ENCODE peak calls at places on chromosomes 12 and 14, in nine cellular contexts. G, Q, O, Z, R, N, J, V and K are unnamed samples.

GRCh38 chr14:38238332-38238731 is 17.6 kb downstream of the CLEC14A start:
- DNase-seq in G (no peak), Q (no peak), O (no peak), Z (no peak), R (no peak), N (no peak), J (no peak), V (no peak), K (no peak)

GRCh38 chr12:55762646-55763045 is 19.7 kb downstream of the GDF11 start:
- DNase-seq in G (no peak), Q (no peak), O (no peak), Z (no peak), R (no peak), N (no peak), J (no peak), V (no peak), K (no peak)

GRCh38 chr12:131430158-131430772 is 280.6 kb upstream of the SFSWAP start:
- DNase-seq in G (no peak), Q (no peak), O (no peak), Z (no peak), R (no peak), N (no peak), J (no peak), V (no peak), K (no peak)

GRCh38 chr12:92779902-92780301 is 77.1 kb downstream of the PLEKHG7 start:
- DNase-seq in G (no peak), Q (no peak), O (no peak), Z (no peak), R (no peak), N (no peak), J (no peak), V (no peak), K (no peak)

GRCh38 chr14:105600939-105601359 is 74.6 kb downstream of the TMEM121 start:
- DNase-seq in G (no peak), Q (no peak), O (no peak), Z (no peak), R (no peak), N (no peak), J (no peak), V (no peak), K (no peak)

GRCh38 chr12:54129028-54129903 is 59.5 kb downstream of the SMUG1 start:
- DNase-seq in G (no peak), Q (no peak), O (no peak), Z (no peak), R (no peak), N (no peak), J (no peak), V (no peak), K (no peak)

GRCh38 chr14:24315807-24316596 is 4.7 kb downstream of the LTB4R start:
- DNase-seq in G (no peak), Q (no peak), O (no peak), Z (no peak), R (no peak), N (peak), J (no peak), V (no peak), K (no peak)

GRCh38 chr12:53101931-53102781 is 1.1 kb upstream of the SOAT2 start:
- DNase-seq in G (no peak), Q (no peak), O (no peak), Z (no peak), R (no peak), N (no peak), J (no peak), V (no peak), K (no peak)

GRCh38 chr14:99234982-99235491 is 37.0 kb downstream of the BCL11B start:
- DNase-seq in G (no peak), Q (peak), O (peak), Z (peak), R (no peak), N (no peak), J (no peak), V (no peak), K (no peak)

GRCh38 chr14:71006200-71006563 is 98.9 kb downstream of the PCNX1 start:
- DNase-seq in G (no peak), Q (no peak), O (no peak), Z (no peak), R (no peak), N (no peak), J (no peak), V (no peak), K (no peak)

GRCh38 chr12:59500335-59500734 is 95.5 kb upstream of the SLC16A7 start:
- DNase-seq in G (no peak), Q (no peak), O (no peak), Z (no peak), R (no peak), N (no peak), J (no peak), V (no peak), K (no peak)

GRCh38 chr14:24260780-24261157 is 2.2 kb downstream of the TGM1 start:
- DNase-seq in G (no peak), Q (no peak), O (no peak), Z (no peak), R (no peak), N (no peak), J (no peak), V (no peak), K (no peak)

GRCh38 chr14:71482701-71483100 is 449.5 kb upstream of the RGS6 start:
- DNase-seq in G (no peak), Q (no peak), O (no peak), Z (no peak), R (no peak), N (no peak), J (no peak), V (no peak), K (no peak)

GRCh38 chr12:46357438-46358324 is 14.9 kb downstream of the SLC38A2 start:
- DNase-seq in G (no peak), Q (no peak), O (no peak), Z (no peak), R (no peak), N (no peak), J (no peak), V (no peak), K (no peak)

GRCh38 chr12:102917026-102917787 is at the start of gene PAH:
- DNase-seq in G (no peak), Q (no peak), O (no peak), Z (no peak), R (no peak), N (peak), J (no peak), V (peak), K (no peak)

GRCh38 chr14:95263527-95264231 is 56.0 kb downstream of the CLMN start:
- DNase-seq in G (no peak), Q (no peak), O (no peak), Z (no peak), R (no peak), N (no peak), J (no peak), V (no peak), K (no peak)

GRCh38 chr12:95548056-95548538 is 3.2 kb downstream of the USP44 start:
- DNase-seq in G (no peak), Q (no peak), O (no peak), Z (peak), R (peak), N (no peak), J (peak), V (peak), K (no peak)

GRCh38 chr14:90844321-90844720 is 28.1 kb upstream of the TTC7B start:
- DNase-seq in G (no peak), Q (no peak), O (no peak), Z (no peak), R (no peak), N (no peak), J (no peak), V (no peak), K (no peak)

GRCh38 chr12:99476956-99477355 is 170.6 kb upstream of the GARIN6 start:
- DNase-seq in G (no peak), Q (no peak), O (no peak), Z (no peak), R (no peak), N (no peak), J (no peak), V (no peak), K (no peak)

GRCh38 chr12:10121278-10121677 is 8.7 kb downstream of the CLEC7A start:
- DNase-seq in G (no peak), Q (no peak), O (no peak), Z (no peak), R (no peak), N (no peak), J (no peak), V (no peak), K (no peak)

GRCh38 chr12:80118565-80119337 is 19.4 kb downstream of the OTOGL start:
- DNase-seq in G (no peak), Q (no peak), O (no peak), Z (no peak), R (no peak), N (no peak), J (no peak), V (no peak), K (no peak)

GRCh38 chr14:23910081-23910875 is 43.3 kb upstream of the DHRS4 start:
- DNase-seq in G (no peak), Q (peak), O (no peak), Z (peak), R (no peak), N (peak), J (no peak), V (no peak), K (no peak)

GRCh38 chr12:2833810-2834209 is 1.0 kb downstream of the NRIP2 start:
- DNase-seq in G (no peak), Q (no peak), O (no peak), Z (no peak), R (no peak), N (no peak), J (no peak), V (no peak), K (no peak)

GRCh38 chr12:112686373-112686772 is 105.2 kb upstream of the RPH3A start:
- DNase-seq in G (no peak), Q (no peak), O (no peak), Z (no peak), R (no peak), N (no peak), J (no peak), V (peak), K (no peak)

GRCh38 chr12:16884819-16885218 is 278.9 kb upstream of the LMO3 start:
- DNase-seq in G (no peak), Q (no peak), O (no peak), Z (no peak), R (no peak), N (no peak), J (no peak), V (no peak), K (no peak)

GRCh38 chr12:120290541-120291312 is 976 bp downstream of the RNU4-2 start:
- DNase-seq in G (peak), Q (no peak), O (no peak), Z (no peak), R (no peak), N (peak), J (peak), V (no peak), K (no peak)

GRCh38 chr12:1912580-1913376 is 5.7 kb downstream of the CACNA2D4 start:
- DNase-seq in G (no peak), Q (no peak), O (no peak), Z (peak), R (no peak), N (no peak), J (no peak), V (no peak), K (no peak)

GRCh38 chr12:115160290-115161108 is 476.5 kb upstream of the TBX3 start:
- DNase-seq in G (no peak), Q (no peak), O (no peak), Z (no peak), R (no peak), N (no peak), J (no peak), V (peak), K (no peak)

GRCh38 chr14:67396381-67396965 is 15.5 kb downstream of the PLEK2 start:
- DNase-seq in G (no peak), Q (no peak), O (no peak), Z (peak), R (no peak), N (no peak), J (no peak), V (no peak), K (no peak)

GRCh38 chr12:40010899-40011774 is 94.7 kb downstream of the SLC2A13 start:
- DNase-seq in G (no peak), Q (peak), O (no peak), Z (peak), R (peak), N (peak), J (no peak), V (no peak), K (peak)

GRCh38 chr12:105018001-105018400 is 31.9 kb downstream of the NOPCHAP1 start:
- DNase-seq in G (no peak), Q (no peak), O (no peak), Z (no peak), R (no peak), N (no peak), J (no peak), V (no peak), K (no peak)

GRCh38 chr14:60655898-60656754 is 6.8 kb upstream of the SIX1 start:
- DNase-seq in G (no peak), Q (no peak), O (no peak), Z (no peak), R (no peak), N (no peak), J (no peak), V (peak), K (no peak)

GRCh38 chr14:81478446-81478845 is 55.2 kb downstream of the SEL1L start:
- DNase-seq in G (no peak), Q (no peak), O (no peak), Z (no peak), R (no peak), N (no peak), J (no peak), V (no peak), K (no peak)

GRCh38 chr14:100554082-100554677 is 33.0 kb downstream of the BEGAIN start:
- DNase-seq in G (no peak), Q (no peak), O (no peak), Z (no peak), R (peak), N (peak), J (no peak), V (no peak), K (no peak)

GRCh38 chr12:2868986-2869385 is 8.0 kb downstream of the FOXM1 start:
- DNase-seq in G (no peak), Q (no peak), O (no peak), Z (no peak), R (no peak), N (no peak), J (no peak), V (no peak), K (no peak)

GRCh38 chr14:28412076-28412475 is 354.5 kb upstream of the FOXG1 start:
- DNase-seq in G (no peak), Q (no peak), O (no peak), Z (no peak), R (no peak), N (no peak), J (no peak), V (no peak), K (no peak)

GRCh38 chr14:33364536-33364935 is 425.9 kb downstream of the NPAS3 start:
- DNase-seq in G (no peak), Q (peak), O (no peak), Z (no peak), R (no peak), N (no peak), J (no peak), V (no peak), K (no peak)

GRCh38 chr12:98399532-98399931 is 115.9 kb upstream of the TMPO start:
- DNase-seq in G (no peak), Q (no peak), O (peak), Z (peak), R (peak), N (no peak), J (no peak), V (no peak), K (peak)

GRCh38 chr12:4379410-4379809 is at the start of gene FGF23:
- DNase-seq in G (no peak), Q (no peak), O (no peak), Z (peak), R (no peak), N (no peak), J (no peak), V (no peak), K (no peak)